ENCODE peak calls at places on chromosomes 5 and 9, in five cellular contexts. One of them, this sample, is unnamed.

GRCh38 chr5:173039964-173040363 is 16.2 kb upstream of the CREBRF start:
- DNase-seq in fibroblast of mammary gland: no peak
- DNase-seq in GM12864: no peak
- DNase-seq in lower lobe of right lung: no peak
- DNase-seq in endothelial cell: no peak
- DNase-seq in this sample: no peak

GRCh38 chr5:172713809-172714490 is 57.0 kb downstream of the DUSP1 start:
- DNase-seq in fibroblast of mammary gland: no peak
- DNase-seq in GM12864: no peak
- DNase-seq in lower lobe of right lung: no peak
- DNase-seq in endothelial cell: no peak
- DNase-seq in this sample: no peak

GRCh38 chr9:131503626-131504465 is 1.1 kb downstream of the POMT1 start:
- DNase-seq in fibroblast of mammary gland: peak
- DNase-seq in GM12864: no peak
- DNase-seq in lower lobe of right lung: no peak
- DNase-seq in endothelial cell: no peak
- DNase-seq in this sample: peak

GRCh38 chr5:6321078-6321477 is 57.3 kb downstream of the MED10 start:
- DNase-seq in fibroblast of mammary gland: no peak
- DNase-seq in GM12864: no peak
- DNase-seq in lower lobe of right lung: no peak
- DNase-seq in endothelial cell: no peak
- DNase-seq in this sample: no peak

GRCh38 chr5:93890657-93891056 is 149.3 kb upstream of the POU5F2 start:
- DNase-seq in fibroblast of mammary gland: no peak
- DNase-seq in GM12864: no peak
- DNase-seq in lower lobe of right lung: no peak
- DNase-seq in endothelial cell: no peak
- DNase-seq in this sample: no peak

GRCh38 chr5:151868451-151868850 is 56.2 kb downstream of the GLRA1 start:
- DNase-seq in fibroblast of mammary gland: no peak
- DNase-seq in GM12864: no peak
- DNase-seq in lower lobe of right lung: no peak
- DNase-seq in endothelial cell: no peak
- DNase-seq in this sample: no peak

GRCh38 chr5:19660679-19661078 is 327.3 kb downstream of the CDH18 start:
- DNase-seq in fibroblast of mammary gland: no peak
- DNase-seq in GM12864: no peak
- DNase-seq in lower lobe of right lung: no peak
- DNase-seq in endothelial cell: no peak
- DNase-seq in this sample: no peak

GRCh38 chr9:135216666-135217431 is 129.4 kb downstream of the OLFM1 start:
- DNase-seq in fibroblast of mammary gland: no peak
- DNase-seq in GM12864: no peak
- DNase-seq in lower lobe of right lung: peak
- DNase-seq in endothelial cell: no peak
- DNase-seq in this sample: no peak

GRCh38 chr9:20566401-20566800 is 55.9 kb downstream of the MLLT3 start:
- DNase-seq in fibroblast of mammary gland: no peak
- DNase-seq in GM12864: no peak
- DNase-seq in lower lobe of right lung: no peak
- DNase-seq in endothelial cell: no peak
- DNase-seq in this sample: no peak

GRCh38 chr9:137279741-137280477 is 2.4 kb downstream of the TOR4A start:
- DNase-seq in fibroblast of mammary gland: no peak
- DNase-seq in GM12864: no peak
- DNase-seq in lower lobe of right lung: peak
- DNase-seq in endothelial cell: no peak
- DNase-seq in this sample: no peak

GRCh38 chr5:154042751-154043150 is 4.0 kb downstream of the MFAP3 start:
- DNase-seq in fibroblast of mammary gland: peak
- DNase-seq in GM12864: no peak
- DNase-seq in lower lobe of right lung: no peak
- DNase-seq in endothelial cell: no peak
- DNase-seq in this sample: no peak

GRCh38 chr5:945691-946541 is 53.2 kb downstream of the TRIP13 start:
- DNase-seq in fibroblast of mammary gland: no peak
- DNase-seq in GM12864: no peak
- DNase-seq in lower lobe of right lung: no peak
- DNase-seq in endothelial cell: no peak
- DNase-seq in this sample: no peak

GRCh38 chr9:135607401-135608293 is 31.7 kb downstream of the GLT6D1 start:
- DNase-seq in fibroblast of mammary gland: no peak
- DNase-seq in GM12864: no peak
- DNase-seq in lower lobe of right lung: no peak
- DNase-seq in endothelial cell: no peak
- DNase-seq in this sample: no peak

GRCh38 chr5:135696317-135696716 is 117.5 kb upstream of the CXCL14 start:
- DNase-seq in fibroblast of mammary gland: no peak
- DNase-seq in GM12864: no peak
- DNase-seq in lower lobe of right lung: no peak
- DNase-seq in endothelial cell: no peak
- DNase-seq in this sample: no peak

GRCh38 chr5:27020965-27021364 is 17.4 kb downstream of the CDH9 start:
- DNase-seq in fibroblast of mammary gland: peak
- DNase-seq in GM12864: no peak
- DNase-seq in lower lobe of right lung: no peak
- DNase-seq in endothelial cell: no peak
- DNase-seq in this sample: no peak
- TF ChIP-seq CTCF in fibroblast of mammary gland: peak
- TF ChIP-seq CTCF in GM12864: no peak
- TF ChIP-seq CTCF in lower lobe of right lung: no peak
- TF ChIP-seq CTCF in endothelial cell: no peak
- TF ChIP-seq CTCF in this sample: no peak

GRCh38 chr5:8247485-8247884 is 378.5 kb downstream of the MTRR start:
- DNase-seq in fibroblast of mammary gland: no peak
- DNase-seq in GM12864: no peak
- DNase-seq in lower lobe of right lung: no peak
- DNase-seq in endothelial cell: no peak
- DNase-seq in this sample: no peak
- TF ChIP-seq CTCF in fibroblast of mammary gland: no peak
- TF ChIP-seq CTCF in GM12864: no peak
- TF ChIP-seq CTCF in lower lobe of right lung: no peak
- TF ChIP-seq CTCF in endothelial cell: no peak
- TF ChIP-seq CTCF in this sample: no peak

GRCh38 chr5:10161778-10162177 is 87.9 kb downstream of the ATPSCKMT start:
- DNase-seq in fibroblast of mammary gland: no peak
- DNase-seq in GM12864: no peak
- DNase-seq in lower lobe of right lung: no peak
- DNase-seq in endothelial cell: no peak
- DNase-seq in this sample: no peak

GRCh38 chr5:10157085-10157669 is 92.5 kb downstream of the ATPSCKMT start:
- DNase-seq in fibroblast of mammary gland: no peak
- DNase-seq in GM12864: no peak
- DNase-seq in lower lobe of right lung: no peak
- DNase-seq in endothelial cell: no peak
- DNase-seq in this sample: no peak

GRCh38 chr5:10162468-10162867 is 87.2 kb downstream of the ATPSCKMT start:
- DNase-seq in fibroblast of mammary gland: no peak
- DNase-seq in GM12864: no peak
- DNase-seq in lower lobe of right lung: no peak
- DNase-seq in endothelial cell: no peak
- DNase-seq in this sample: no peak

GRCh38 chr5:10153394-10153793 is 96.3 kb downstream of the ATPSCKMT start:
- DNase-seq in fibroblast of mammary gland: no peak
- DNase-seq in GM12864: no peak
- DNase-seq in lower lobe of right lung: no peak
- DNase-seq in endothelial cell: no peak
- DNase-seq in this sample: no peak

DNA sequence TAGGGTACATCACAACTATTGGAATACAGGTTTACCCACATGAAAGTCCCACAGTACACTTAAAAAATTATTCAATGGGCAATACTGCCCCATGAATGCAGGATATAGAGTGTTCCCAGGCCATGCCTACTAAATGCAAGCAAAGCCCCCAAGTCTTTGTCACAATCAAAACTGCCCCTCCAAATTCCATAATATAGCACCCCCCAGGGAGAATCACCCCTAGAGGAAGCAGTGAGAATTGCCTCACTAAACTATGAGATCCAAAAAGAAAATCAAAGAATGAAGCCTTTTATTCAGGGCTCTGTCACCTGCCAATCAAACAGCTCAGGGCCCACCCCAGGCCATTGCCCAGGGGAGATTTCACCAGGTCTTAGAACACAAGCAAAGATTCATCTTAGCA is 90.8 kb downstream of the ATPSCKMT start:
- DNase-seq in fibroblast of mammary gland: no peak
- DNase-seq in GM12864: no peak
- DNase-seq in lower lobe of right lung: no peak
- DNase-seq in endothelial cell: no peak
- DNase-seq in this sample: no peak
- TF ChIP-seq CTCF in fibroblast of mammary gland: no peak
- TF ChIP-seq CTCF in GM12864: no peak
- TF ChIP-seq CTCF in lower lobe of right lung: no peak
- TF ChIP-seq CTCF in endothelial cell: peak
- TF ChIP-seq CTCF in this sample: no peak

GRCh38 chr5:142319105-142319504 is 5.7 kb downstream of the SPRY4 start:
- DNase-seq in fibroblast of mammary gland: peak
- DNase-seq in GM12864: no peak
- DNase-seq in lower lobe of right lung: no peak
- DNase-seq in endothelial cell: no peak
- DNase-seq in this sample: no peak

GRCh38 chr5:142316681-142317080 is 8.1 kb downstream of the SPRY4 start:
- DNase-seq in fibroblast of mammary gland: no peak
- DNase-seq in GM12864: no peak
- DNase-seq in lower lobe of right lung: no peak
- DNase-seq in endothelial cell: no peak
- DNase-seq in this sample: no peak

GRCh38 chr5:142316051-142316450 is 8.8 kb downstream of the SPRY4 start:
- DNase-seq in fibroblast of mammary gland: peak
- DNase-seq in GM12864: no peak
- DNase-seq in lower lobe of right lung: no peak
- DNase-seq in endothelial cell: no peak
- DNase-seq in this sample: no peak

GRCh38 chr5:142317173-142317572 is 7.6 kb downstream of the SPRY4 start:
- DNase-seq in fibroblast of mammary gland: no peak
- DNase-seq in GM12864: no peak
- DNase-seq in lower lobe of right lung: no peak
- DNase-seq in endothelial cell: no peak
- DNase-seq in this sample: no peak

GRCh38 chr5:142317673-142318261 is 7.1 kb downstream of the SPRY4 start:
- DNase-seq in fibroblast of mammary gland: peak
- DNase-seq in GM12864: no peak
- DNase-seq in lower lobe of right lung: no peak
- DNase-seq in endothelial cell: no peak
- DNase-seq in this sample: no peak
- TF ChIP-seq CTCF in fibroblast of mammary gland: peak
- TF ChIP-seq CTCF in GM12864: no peak
- TF ChIP-seq CTCF in lower lobe of right lung: no peak
- TF ChIP-seq CTCF in endothelial cell: no peak
- TF ChIP-seq CTCF in this sample: no peak

GRCh38 chr5:132528866-132529634 is 14.3 kb downstream of the IL5 start:
- DNase-seq in fibroblast of mammary gland: no peak
- DNase-seq in GM12864: no peak
- DNase-seq in lower lobe of right lung: no peak
- DNase-seq in endothelial cell: no peak
- DNase-seq in this sample: no peak

GRCh38 chr5:132525299-132525724 is 18.0 kb downstream of the IL5 start:
- DNase-seq in fibroblast of mammary gland: no peak
- DNase-seq in GM12864: peak
- DNase-seq in lower lobe of right lung: no peak
- DNase-seq in endothelial cell: no peak
- DNase-seq in this sample: peak

GRCh38 chr5:132526290-132526973 is 16.9 kb downstream of the IL5 start:
- DNase-seq in fibroblast of mammary gland: peak
- DNase-seq in GM12864: no peak
- DNase-seq in lower lobe of right lung: peak
- DNase-seq in endothelial cell: peak
- DNase-seq in this sample: peak

GRCh38 chr5:132530946-132531345 is 12.4 kb downstream of the IL5 start:
- DNase-seq in fibroblast of mammary gland: no peak
- DNase-seq in GM12864: no peak
- DNase-seq in lower lobe of right lung: no peak
- DNase-seq in endothelial cell: no peak
- DNase-seq in this sample: no peak

GRCh38 chr5:132526974-132527564 is 16.3 kb downstream of the IL5 start:
- DNase-seq in fibroblast of mammary gland: peak
- DNase-seq in GM12864: no peak
- DNase-seq in lower lobe of right lung: no peak
- DNase-seq in endothelial cell: no peak
- DNase-seq in this sample: no peak
- TF ChIP-seq CTCF in fibroblast of mammary gland: no peak
- TF ChIP-seq CTCF in GM12864: no peak
- TF ChIP-seq CTCF in lower lobe of right lung: no peak
- TF ChIP-seq CTCF in endothelial cell: no peak
- TF ChIP-seq CTCF in this sample: no peak